ENCODE peak calls at places on chromosomes 11 and 22, in five cellular contexts. One of them, this sample, is unnamed.

GRCh38 chr11:35116245-35116644 is 22.7 kb upstream of the CD44 start:
- DNase-seq in K562: no peak
- DNase-seq in GM12878: no peak
- DNase-seq in H1: no peak
- DNase-seq in HepG2: no peak
- DNase-seq in this sample: no peak

GRCh38 chr11:114271316-114271715 is 24.9 kb upstream of the NNMT start:
- DNase-seq in H1: no peak
- DNase-seq in GM12878: no peak
- DNase-seq in HepG2: no peak
- DNase-seq in K562: no peak
- DNase-seq in this sample: no peak

GRCh38 chr11:80144932-80145612 is 704.2 kb upstream of the TENM4 start:
- DNase-seq in GM12878: no peak
- DNase-seq in K562: no peak
- DNase-seq in HepG2: no peak
- DNase-seq in H1: no peak
- DNase-seq in this sample: no peak

GRCh38 chr22:43136255-43136654 is 6.9 kb downstream of the MCAT start:
- DNase-seq in H1: peak
- DNase-seq in HepG2: peak
- DNase-seq in GM12878: no peak
- DNase-seq in K562: peak
- DNase-seq in this sample: peak

GRCh38 chr22:38900677-38901076 is 28.7 kb upstream of the CBX6 start:
- DNase-seq in GM12878: no peak
- DNase-seq in HepG2: no peak
- DNase-seq in K562: no peak
- DNase-seq in H1: no peak
- DNase-seq in this sample: no peak

GRCh38 chr11:75465701-75466531 is 32.9 kb upstream of the KLHL35 start:
- DNase-seq in GM12878: no peak
- DNase-seq in HepG2: no peak
- DNase-seq in H1: no peak
- DNase-seq in K562: no peak
- DNase-seq in this sample: peak

GRCh38 chr11:126138636-126139540 is 72.6 kb downstream of the RPUSD4 start:
- DNase-seq in K562: no peak
- DNase-seq in H1: no peak
- DNase-seq in GM12878: no peak
- DNase-seq in HepG2: no peak
- DNase-seq in this sample: no peak

GRCh38 chr22:20216863-20217499 is 51.1 kb downstream of the RTN4R start:
- DNase-seq in K562: no peak
- DNase-seq in GM12878: no peak
- DNase-seq in HepG2: no peak
- DNase-seq in H1: no peak
- DNase-seq in this sample: no peak

GRCh38 chr22:32967285-32968101 is 90.7 kb downstream of the SYN3 start:
- DNase-seq in HepG2: peak
- DNase-seq in GM12878: no peak
- DNase-seq in K562: no peak
- DNase-seq in H1: no peak
- DNase-seq in this sample: no peak

GRCh38 chr11:35303596-35304392 is 115.6 kb downstream of the SLC1A2 start:
- DNase-seq in HepG2: peak
- DNase-seq in GM12878: no peak
- DNase-seq in H1: no peak
- DNase-seq in K562: no peak
- DNase-seq in this sample: no peak

GRCh38 chr22:36914383-36914752 is 940 bp downstream of the CSF2RB start:
- DNase-seq in K562: no peak
- DNase-seq in HepG2: no peak
- DNase-seq in H1: no peak
- DNase-seq in GM12878: no peak
- DNase-seq in this sample: no peak

GRCh38 chr22:31143537-31143936 is 3.2 kb upstream of the PLA2G3 start:
- DNase-seq in HepG2: no peak
- DNase-seq in K562: no peak
- DNase-seq in GM12878: no peak
- DNase-seq in H1: no peak
- DNase-seq in this sample: no peak

GRCh38 chr22:30250713-30251267 is 4.2 kb upstream of the LIF start:
- DNase-seq in K562: no peak
- DNase-seq in H1: no peak
- DNase-seq in HepG2: no peak
- DNase-seq in GM12878: no peak
- DNase-seq in this sample: no peak

GRCh38 chr11:88576741-88577140 is 239.2 kb upstream of the CTSC start:
- DNase-seq in HepG2: no peak
- DNase-seq in GM12878: no peak
- DNase-seq in H1: no peak
- DNase-seq in K562: no peak
- DNase-seq in this sample: no peak

GRCh38 chr11:609355-609811 is 6.4 kb downstream of the IRF7 start:
- DNase-seq in HepG2: no peak
- DNase-seq in H1: no peak
- DNase-seq in K562: no peak
- DNase-seq in GM12878: no peak
- DNase-seq in this sample: no peak

GRCh38 chr11:43830928-43831440 is 49.6 kb upstream of the ALKBH3 start:
- DNase-seq in K562: no peak
- DNase-seq in HepG2: peak
- DNase-seq in GM12878: no peak
- DNase-seq in H1: no peak
- DNase-seq in this sample: no peak

GRCh38 chr11:73493838-73494598 is 103.9 kb downstream of the FAM168A start:
- DNase-seq in H1: peak
- DNase-seq in GM12878: no peak
- DNase-seq in HepG2: peak
- DNase-seq in K562: no peak
- DNase-seq in this sample: peak

GRCh38 chr22:45058622-45058912 is 48.8 kb upstream of the PHF21B start:
- DNase-seq in HepG2: no peak
- DNase-seq in H1: no peak
- DNase-seq in GM12878: no peak
- DNase-seq in K562: no peak
- DNase-seq in this sample: no peak
- H3K4me2 ChIP-seq in HepG2: no peak
- H3K4me2 ChIP-seq in H1: no peak
- H3K4me2 ChIP-seq in GM12878: no peak
- H3K4me2 ChIP-seq in K562: no peak
- H3K4me2 ChIP-seq in this sample: no peak

GRCh38 chr11:95788921-95789505 is 569 bp downstream of the FAM76B start:
- DNase-seq in K562: peak
- DNase-seq in H1: no peak
- DNase-seq in GM12878: no peak
- DNase-seq in HepG2: peak
- DNase-seq in this sample: peak
- TF ChIP-seq CREB1 in K562: no peak
- TF ChIP-seq CREB1 in H1: no peak
- TF ChIP-seq CREB1 in GM12878: no peak
- TF ChIP-seq CREB1 in HepG2: no peak
- TF ChIP-seq CREB1 in this sample: no peak

GRCh38 chr11:8758619-8759169 is 76.1 kb downstream of the RPL27A start:
- DNase-seq in H1: no peak
- DNase-seq in K562: no peak
- DNase-seq in GM12878: no peak
- DNase-seq in HepG2: no peak
- DNase-seq in this sample: no peak

GRCh38 chr11:8757047-8757446 is 74.5 kb downstream of the RPL27A start:
- DNase-seq in H1: no peak
- DNase-seq in GM12878: no peak
- DNase-seq in HepG2: peak
- DNase-seq in K562: no peak
- DNase-seq in this sample: no peak

GRCh38 chr11:8759634-8760033 is 77.0 kb downstream of the RPL27A start:
- DNase-seq in GM12878: no peak
- DNase-seq in K562: no peak
- DNase-seq in HepG2: no peak
- DNase-seq in H1: no peak
- DNase-seq in this sample: no peak

GRCh38 chr11:8756201-8756600 is 73.6 kb downstream of the RPL27A start:
- DNase-seq in K562: no peak
- DNase-seq in H1: no peak
- DNase-seq in HepG2: no peak
- DNase-seq in GM12878: no peak
- DNase-seq in this sample: no peak

DNA sequence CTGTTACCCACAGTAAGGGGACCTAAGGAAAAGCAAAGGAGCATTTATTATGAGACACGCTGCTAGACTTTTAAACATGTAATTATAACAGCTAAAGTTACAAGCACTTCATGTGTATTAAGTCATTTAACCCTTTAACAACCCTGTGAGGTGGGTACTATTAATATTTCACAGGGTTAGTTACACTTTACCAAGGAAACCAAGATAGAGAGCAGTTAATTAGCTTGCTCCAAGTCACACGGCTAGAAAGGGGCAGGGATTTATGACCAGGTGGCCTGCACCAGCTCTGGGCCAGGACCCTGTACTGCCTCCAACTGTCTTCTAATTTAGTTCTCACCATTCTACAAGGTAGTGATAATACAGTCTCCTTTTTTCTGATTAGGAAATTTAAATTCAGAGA is 74.9 kb downstream of the RPL27A start:
- DNase-seq in H1: no peak
- DNase-seq in HepG2: no peak
- DNase-seq in GM12878: no peak
- DNase-seq in K562: no peak
- DNase-seq in this sample: no peak
- H3K4me2 ChIP-seq in H1: no peak
- H3K4me2 ChIP-seq in HepG2: no peak
- H3K4me2 ChIP-seq in GM12878: no peak
- H3K4me2 ChIP-seq in K562: no peak
- H3K4me2 ChIP-seq in this sample: no peak

GRCh38 chr11:69114362-69114761 is 41.4 kb upstream of the SMIM38 start:
- DNase-seq in HepG2: no peak
- DNase-seq in K562: no peak
- DNase-seq in GM12878: no peak
- DNase-seq in H1: no peak
- DNase-seq in this sample: no peak
- TF ChIP-seq CREB1 in HepG2: no peak
- TF ChIP-seq CREB1 in K562: no peak
- TF ChIP-seq CREB1 in GM12878: no peak
- TF ChIP-seq CREB1 in H1: no peak
- TF ChIP-seq CREB1 in this sample: no peak

GRCh38 chr11:2525166-2525861 is 80.5 kb downstream of the KCNQ1 start:
- DNase-seq in GM12878: no peak
- DNase-seq in H1: no peak
- DNase-seq in HepG2: no peak
- DNase-seq in K562: no peak
- DNase-seq in this sample: no peak

GRCh38 chr11:2528301-2529050 is 83.7 kb downstream of the KCNQ1 start:
- DNase-seq in K562: no peak
- DNase-seq in GM12878: no peak
- DNase-seq in H1: no peak
- DNase-seq in HepG2: no peak
- DNase-seq in this sample: no peak

GRCh38 chr11:2527621-2528291 is 82.9 kb downstream of the KCNQ1 start:
- DNase-seq in GM12878: no peak
- DNase-seq in HepG2: no peak
- DNase-seq in H1: no peak
- DNase-seq in K562: no peak
- DNase-seq in this sample: no peak

GRCh38 chr11:2525941-2526807 is 81.4 kb downstream of the KCNQ1 start:
- DNase-seq in GM12878: no peak
- DNase-seq in H1: no peak
- DNase-seq in HepG2: no peak
- DNase-seq in K562: no peak
- DNase-seq in this sample: no peak

DNA sequence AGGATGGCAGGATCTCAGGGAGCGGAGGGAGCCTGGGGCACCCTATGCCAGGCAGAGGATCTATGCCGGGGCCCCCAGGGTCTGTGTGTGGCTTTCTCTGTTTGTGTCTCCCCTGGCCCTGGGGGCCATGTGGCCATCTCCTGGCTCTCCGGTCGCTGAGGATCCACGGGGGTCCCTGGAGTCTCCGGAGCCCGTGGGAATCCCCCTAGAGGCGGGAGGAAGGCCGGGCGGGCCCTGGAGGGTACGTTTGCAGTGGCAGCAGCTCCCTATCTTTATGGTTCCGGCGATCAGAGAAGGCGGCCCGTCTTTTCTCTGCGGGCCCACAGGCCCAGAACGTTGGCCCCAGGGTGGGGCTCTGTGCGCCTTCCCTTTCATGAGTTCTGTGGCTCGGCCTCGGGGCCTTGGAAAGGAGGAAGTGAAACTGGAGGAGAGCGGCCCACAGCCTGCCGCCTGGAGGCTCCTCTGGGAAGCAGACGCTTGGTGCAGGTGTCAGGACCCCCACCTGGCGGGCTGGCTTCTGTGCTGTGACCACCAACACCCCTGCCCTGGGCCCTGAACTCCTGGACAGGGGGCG is 82.1 kb downstream of the KCNQ1 start:
- DNase-seq in GM12878: no peak
- DNase-seq in HepG2: no peak
- DNase-seq in H1: peak
- DNase-seq in K562: peak
- DNase-seq in this sample: peak
- H3K4me2 ChIP-seq in GM12878: peak
- H3K4me2 ChIP-seq in HepG2: peak
- H3K4me2 ChIP-seq in H1: no peak
- H3K4me2 ChIP-seq in K562: no peak
- H3K4me2 ChIP-seq in this sample: no peak

DNA sequence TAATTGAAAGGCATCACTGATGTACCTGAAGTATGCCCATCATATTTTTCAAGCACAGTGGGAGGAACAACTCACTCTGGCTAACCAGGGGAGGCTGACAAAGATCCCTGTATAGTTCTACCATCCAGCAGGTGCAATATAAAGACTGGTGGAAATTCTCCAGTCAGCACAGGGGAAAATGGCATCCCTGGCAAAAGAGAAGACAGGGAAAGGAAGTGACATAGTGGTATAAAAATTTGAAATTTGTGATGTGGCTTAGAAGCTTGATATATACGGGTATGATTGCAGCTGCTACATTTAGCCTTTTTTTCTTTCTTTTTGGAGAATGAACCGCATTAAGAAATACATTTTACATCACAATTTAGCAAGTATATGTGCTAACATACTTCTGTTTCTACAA is 185.9 kb downstream of the ARHGAP42 start:
- DNase-seq in HepG2: no peak
- DNase-seq in K562: no peak
- DNase-seq in H1: no peak
- DNase-seq in GM12878: no peak
- DNase-seq in this sample: no peak
- TF ChIP-seq CREB1 in HepG2: no peak
- TF ChIP-seq CREB1 in K562: no peak
- TF ChIP-seq CREB1 in H1: no peak
- TF ChIP-seq CREB1 in GM12878: no peak
- TF ChIP-seq CREB1 in this sample: no peak

DNA sequence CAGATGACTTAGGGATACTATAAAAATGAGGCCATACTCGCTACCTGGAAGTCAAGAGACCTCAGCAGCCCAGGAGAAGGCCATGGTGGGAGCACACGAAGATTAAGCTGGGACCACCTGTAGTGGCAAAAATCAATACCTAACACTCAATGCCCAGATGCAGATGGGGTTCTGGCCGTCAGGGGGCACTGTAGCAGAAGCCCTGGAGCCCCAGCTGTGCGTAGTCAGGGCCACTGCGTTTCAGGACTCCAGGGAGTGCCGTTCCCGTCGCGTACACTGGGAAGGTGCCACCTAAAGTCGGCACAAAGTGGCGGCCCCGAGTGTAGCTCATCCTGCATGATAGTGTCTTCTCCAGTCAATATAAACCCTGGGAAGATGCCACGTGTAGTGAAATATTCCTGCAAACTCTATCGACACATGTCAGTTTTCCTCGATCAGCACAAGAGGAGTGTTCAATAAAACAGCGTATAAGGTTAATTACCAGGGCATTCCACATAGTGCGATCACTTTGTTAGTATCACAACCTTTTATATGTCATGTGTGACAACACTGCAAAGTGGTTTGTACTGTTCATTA is 123.7 kb upstream of the NTM start:
- DNase-seq in HepG2: peak
- DNase-seq in H1: peak
- DNase-seq in GM12878: no peak
- DNase-seq in K562: peak
- DNase-seq in this sample: peak
- H3K4me2 ChIP-seq in HepG2: no peak
- H3K4me2 ChIP-seq in H1: peak
- H3K4me2 ChIP-seq in GM12878: no peak
- H3K4me2 ChIP-seq in K562: no peak
- H3K4me2 ChIP-seq in this sample: peak

This sample was measured in GM23338.